ENCODE peak calls at places on chromosomes 6 and 20, in four cellular contexts. U is Calu3, K is midbrain, S is WTC11. W is an unnamed sample.

GRCh38 chr20:3612795-3613560 is 50.2 kb downstream of the GFRA4 start:
- DNase-seq in U (no peak), K (no peak), S (no peak), W (peak; percentile 26)

GRCh38 chr6:8131265-8131897 is 29.0 kb upstream of the EEF1E1 start:
- DNase-seq in U (peak; percentile 64), K (peak; percentile 56), S (peak; percentile 65), W (peak; percentile 85)

GRCh38 chr20:38842558-38842981 is 37.1 kb downstream of the PPP1R16B start:
- DNase-seq in U (no peak), K (no peak), S (no peak), W (no peak)

GRCh38 chr6:40903456-40903855 is 135.6 kb downstream of the UNC5CL start:
- DNase-seq in U (no peak), K (no peak), S (no peak), W (no peak)

GRCh38 chr6:154868143-154868594 is 126.9 kb upstream of the TIAM2 start:
- DNase-seq in U (peak; percentile 7), K (peak; percentile 65), S (no peak), W (peak; percentile 65)

GRCh38 chr20:32067234-32067821 is 15.3 kb downstream of the HCK start:
- DNase-seq in U (no peak), K (no peak), S (no peak), W (no peak)

GRCh38 chr6:166683477-166683876 is 56.4 kb upstream of the RPS6KA2 start:
- DNase-seq in U (no peak), K (no peak), S (no peak), W (no peak)

GRCh38 chr6:158439255-158439654 is 120.6 kb upstream of the TMEM181 start:
- DNase-seq in U (no peak), K (no peak), S (no peak), W (no peak)

GRCh38 chr6:163679753-163680152 is 265.2 kb downstream of the QKI start:
- DNase-seq in U (no peak), K (no peak), S (no peak), W (no peak)

GRCh38 chr6:118546164-118546929 is 1.7 kb upstream of the PLN start:
- DNase-seq in U (no peak), K (no peak), S (no peak), W (no peak)

GRCh38 chr6:88377976-88378580 is 211.9 kb upstream of the CNR1 start:
- DNase-seq in U (no peak), K (no peak), S (no peak), W (no peak)

W was measured in HT-29.